ENCODE peak calls at places on chromosomes 6 and 20, in seven cellular contexts. W is H1, Y is H9, L is neuronal stem cell, A is IMR-90, C is mesendoderm, Z is trophoblast cell. V is an unnamed sample.

GRCh38 chr6:100509101-100509500 is 44.4 kb upstream of the SIM1 start:
- DNase-seq in W (no peak), Y (no peak), L (no peak), A (no peak), C (no peak), Z (no peak), V (no peak)

GRCh38 chr20:21020656-21021004 is 85.5 kb downstream of the LINC00237 start:
- DNase-seq in W (no peak), Y (no peak), L (no peak), A (no peak), C (no peak), Z (no peak), V (no peak)

GRCh38 chr20:38144608-38145093 is 20.4 kb downstream of the TGM2 start:
- DNase-seq in W (no peak), Y (no peak), L (no peak), A (no peak), C (no peak), Z (no peak), V (no peak)

GRCh38 chr20:2006452-2007381 is 12.9 kb upstream of the PDYN start:
- DNase-seq in W (peak), Y (peak), L (peak), A (peak), C (peak), Z (peak), V (peak)

GRCh38 chr6:132813173-132813856 is 1.1 kb upstream of the RPS12 start:
- DNase-seq in W (peak), Y (peak), L (no peak), A (no peak), C (peak), Z (peak), V (peak)

GRCh38 chr6:52416629-52417151 is 3.5 kb upstream of the EFHC1 start:
- DNase-seq in W (no peak), Y (no peak), L (peak), A (peak), C (peak), Z (peak), V (peak)

GRCh38 chr6:136771306-136771705 is 21.0 kb downstream of the MAP3K5 start:
- DNase-seq in W (no peak), Y (no peak), L (no peak), A (no peak), C (no peak), Z (no peak), V (no peak)

GRCh38 chr6:1552296-1552761 is 57.4 kb upstream of the FOXC1 start:
- DNase-seq in W (no peak), Y (no peak), L (no peak), A (peak), C (peak), Z (no peak), V (no peak)

GRCh38 chr6:117272032-117272866 is 6.9 kb downstream of the VGLL2 start:
- DNase-seq in W (no peak), Y (peak), L (no peak), A (no peak), C (no peak), Z (no peak), V (no peak)

GRCh38 chr20:3775457-3775856 is 5.8 kb downstream of the SPEF1 start:
- DNase-seq in W (no peak), Y (no peak), L (no peak), A (no peak), C (no peak), Z (no peak), V (no peak)

GRCh38 chr6:6546318-6547110 is 42.0 kb upstream of the LY86 start:
- DNase-seq in W (peak), Y (peak), L (peak), A (peak), C (peak), Z (peak), V (peak)

GRCh38 chr6:157155838-157156237 is 167.5 kb downstream of the TMEM242 start:
- DNase-seq in W (no peak), Y (no peak), L (no peak), A (no peak), C (no peak), Z (no peak), V (no peak)

GRCh38 chr20:54161008-54161820 is 12.6 kb downstream of the CYP24A1 start:
- DNase-seq in W (no peak), Y (no peak), L (no peak), A (no peak), C (no peak), Z (no peak), V (no peak)

GRCh38 chr6:116533233-116533957 is 12.1 kb downstream of the TRAPPC3L start:
- DNase-seq in W (no peak), Y (peak), L (no peak), A (no peak), C (peak), Z (no peak), V (no peak)

GRCh38 chr20:51525241-51526104 is 17.0 kb downstream of the NFATC2 start:
- DNase-seq in W (no peak), Y (no peak), L (no peak), A (no peak), C (no peak), Z (no peak), V (no peak)

GRCh38 chr6:152293404-152293803 is 343.8 kb downstream of the SYNE1 start:
- DNase-seq in W (no peak), Y (no peak), L (no peak), A (no peak), C (no peak), Z (no peak), V (no peak)

GRCh38 chr20:34948030-34948429 is 7.6 kb downstream of the GSS start:
- DNase-seq in W (no peak), Y (no peak), L (no peak), A (peak), C (no peak), Z (no peak), V (peak)

GRCh38 chr6:3348821-3349220 is 90.1 kb downstream of the PSMG4 start:
- DNase-seq in W (no peak), Y (no peak), L (no peak), A (no peak), C (no peak), Z (no peak), V (no peak)

GRCh38 chr6:3744901-3745470 is 6.5 kb downstream of the PXDC1 start:
- DNase-seq in W (no peak), Y (no peak), L (no peak), A (no peak), C (no peak), Z (no peak), V (no peak)

GRCh38 chr6:122798099-122798641 is 9.1 kb downstream of the SMPDL3A start:
- DNase-seq in W (no peak), Y (no peak), L (no peak), A (peak), C (no peak), Z (no peak), V (peak)
- H2AK5ac ChIP-seq in W (no peak), Y (no peak), L (no peak), A (no peak), C (no peak), Z (no peak), V (no peak)

GRCh38 chr6:56758553-56758952 is 115.9 kb upstream of the DST start:
- DNase-seq in W (no peak), Y (no peak), L (no peak), A (no peak), C (no peak), Z (no peak), V (no peak)

GRCh38 chr6:56756791-56757582 is 114.3 kb upstream of the DST start:
- DNase-seq in W (no peak), Y (no peak), L (no peak), A (peak), C (no peak), Z (no peak), V (peak)

GRCh38 chr6:56757585-56757984 is 114.9 kb upstream of the DST start:
- DNase-seq in W (no peak), Y (no peak), L (no peak), A (peak), C (peak), Z (peak), V (peak)

GRCh38 chr6:56759521-56759920 is 116.8 kb upstream of the DST start:
- DNase-seq in W (no peak), Y (no peak), L (peak), A (no peak), C (no peak), Z (no peak), V (no peak)

GRCh38 chr6:56758120-56758519 is 115.4 kb upstream of the DST start:
- DNase-seq in W (no peak), Y (no peak), L (no peak), A (no peak), C (no peak), Z (peak), V (no peak)
- H2AK5ac ChIP-seq in W (no peak), Y (no peak), L (no peak), A (peak), C (no peak), Z (no peak), V (no peak)

GRCh38 chr6:57174511-57174907 is 2.4 kb downstream of the BAG2 start:
- DNase-seq in W (no peak), Y (no peak), L (no peak), A (no peak), C (no peak), Z (no peak), V (no peak)

GRCh38 chr6:57173886-57174510 is 1.9 kb downstream of the BAG2 start:
- DNase-seq in W (no peak), Y (peak), L (no peak), A (peak), C (peak), Z (peak), V (peak)

GRCh38 chr6:57172136-57173055 is at the start of gene BAG2:
- DNase-seq in W (peak), Y (peak), L (peak), A (peak), C (peak), Z (peak), V (peak)

GRCh38 chr6:57177545-57178225 is 5.6 kb downstream of the BAG2 start:
- DNase-seq in W (no peak), Y (no peak), L (no peak), A (peak), C (no peak), Z (no peak), V (no peak)

DNA sequence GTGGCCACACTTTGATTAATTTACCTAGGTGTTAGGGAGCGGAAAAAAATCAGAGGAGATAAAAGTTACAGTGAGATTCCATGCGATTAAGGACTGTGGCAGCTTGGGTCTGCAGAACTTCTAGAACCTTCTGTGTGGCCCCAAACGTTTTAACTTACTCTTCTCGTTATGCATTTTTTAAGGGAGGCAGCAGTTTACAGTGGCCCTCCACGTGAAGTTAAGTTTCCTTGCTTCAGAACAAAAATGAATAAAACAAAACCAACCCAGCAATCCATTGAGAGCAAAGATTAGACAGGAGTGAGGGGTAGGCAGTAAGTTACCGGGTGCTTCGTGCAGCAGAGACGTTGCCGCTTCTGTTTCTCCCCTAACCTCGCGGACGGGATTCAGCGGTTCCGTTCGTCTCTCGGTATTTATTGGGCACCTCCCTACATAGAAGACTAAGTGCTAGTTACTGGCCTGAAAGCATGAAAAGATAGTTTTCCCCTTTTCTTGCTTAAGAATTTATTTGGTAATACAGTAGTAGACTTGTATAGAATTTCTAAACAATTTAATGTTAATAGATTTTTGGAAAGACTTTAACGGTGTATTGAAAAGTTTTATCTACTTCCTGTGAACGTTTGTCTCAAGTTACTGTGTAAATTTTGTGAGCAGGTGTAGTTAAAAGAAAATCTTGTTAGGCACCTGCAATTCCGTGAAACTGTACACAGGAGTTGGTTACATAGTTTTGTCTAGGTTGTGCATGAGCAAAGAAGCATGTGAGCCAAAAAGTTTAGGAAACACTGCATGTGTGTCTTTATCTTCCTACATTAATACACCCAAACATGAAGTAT is 1.1 kb downstream of the BAG2 start:
- DNase-seq in W (no peak), Y (peak), L (no peak), A (peak), C (peak), Z (no peak), V (peak)
- H2AK5ac ChIP-seq in W (no peak), Y (no peak), L (no peak), A (peak), C (no peak), Z (no peak), V (peak)

DNA sequence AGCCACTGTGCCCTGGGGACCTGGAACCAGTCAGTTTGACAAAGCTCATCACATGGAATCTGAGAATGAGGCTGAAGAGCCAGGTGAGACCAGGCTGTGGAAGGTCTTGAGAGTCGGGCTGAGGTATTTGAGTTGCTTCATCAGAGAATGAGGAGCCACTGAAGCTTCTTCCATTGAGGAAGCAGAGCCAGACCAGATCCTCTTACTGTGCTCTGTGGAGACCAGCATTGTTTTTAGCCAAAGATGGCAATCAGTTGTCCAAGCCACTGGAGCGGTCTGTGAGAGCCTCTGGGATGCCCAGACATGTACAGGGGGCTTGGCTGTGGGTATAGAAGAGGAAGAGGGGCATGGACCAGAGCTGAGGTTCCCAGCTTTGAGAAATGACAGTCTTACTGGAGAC is 6.1 kb upstream of the EPB41L1 start:
- DNase-seq in W (no peak), Y (no peak), L (no peak), A (no peak), C (no peak), Z (peak), V (no peak)
- H2AK5ac ChIP-seq in W (no peak), Y (no peak), L (no peak), A (no peak), C (no peak), Z (no peak), V (no peak)

GRCh38 chr20:11178946-11179654 is 505.3 kb upstream of the JAG1 start:
- DNase-seq in W (no peak), Y (no peak), L (peak), A (peak), C (peak), Z (no peak), V (peak)
- H2AK5ac ChIP-seq in W (no peak), Y (no peak), L (no peak), A (no peak), C (no peak), Z (no peak), V (no peak)

GRCh38 chr6:126909493-126909892 is 209.0 kb upstream of the RSPO3 start:
- DNase-seq in W (no peak), Y (no peak), L (no peak), A (no peak), C (peak), Z (no peak), V (no peak)

GRCh38 chr6:126914172-126914571 is 204.3 kb upstream of the RSPO3 start:
- DNase-seq in W (no peak), Y (no peak), L (no peak), A (no peak), C (no peak), Z (no peak), V (no peak)

GRCh38 chr6:126913658-126914057 is 204.8 kb upstream of the RSPO3 start:
- DNase-seq in W (no peak), Y (no peak), L (no peak), A (no peak), C (no peak), Z (no peak), V (peak)
- H2AK5ac ChIP-seq in W (no peak), Y (no peak), L (no peak), A (no peak), C (no peak), Z (no peak), V (no peak)

GRCh38 chr6:167758309-167759023 is 68.2 kb upstream of the AFDN start:
- DNase-seq in W (no peak), Y (no peak), L (no peak), A (no peak), C (no peak), Z (no peak), V (no peak)

GRCh38 chr6:167757821-167758220 is 68.9 kb upstream of the AFDN start:
- DNase-seq in W (no peak), Y (no peak), L (no peak), A (no peak), C (no peak), Z (no peak), V (no peak)

GRCh38 chr6:167759912-167760311 is 66.8 kb upstream of the AFDN start:
- DNase-seq in W (no peak), Y (no peak), L (no peak), A (no peak), C (no peak), Z (peak), V (peak)

GRCh38 chr6:167757291-167757690 is 69.4 kb upstream of the AFDN start:
- DNase-seq in W (no peak), Y (no peak), L (no peak), A (no peak), C (peak), Z (no peak), V (no peak)

DNA sequence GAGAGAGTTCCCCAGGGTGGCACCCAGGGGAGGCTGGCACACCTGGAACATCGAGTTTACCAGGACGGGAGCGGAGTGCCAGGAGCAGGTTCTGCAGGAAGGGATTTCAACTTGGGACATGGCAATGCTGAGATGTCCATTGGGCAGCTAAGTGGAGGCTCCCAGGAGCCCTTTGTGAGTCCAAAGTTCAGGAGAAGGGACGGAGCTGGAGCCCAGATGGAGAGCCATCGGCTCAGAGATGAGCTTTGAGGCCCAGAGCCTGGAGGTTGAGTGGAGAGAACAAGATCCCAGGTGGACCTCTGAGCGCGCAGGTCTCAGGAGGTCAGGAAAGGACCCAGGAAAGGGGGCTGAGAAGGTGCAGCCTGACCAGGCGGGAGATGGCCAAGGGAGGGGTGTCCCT is 67.5 kb upstream of the AFDN start:
- DNase-seq in W (no peak), Y (no peak), L (no peak), A (no peak), C (no peak), Z (no peak), V (no peak)
- H2AK5ac ChIP-seq in W (no peak), Y (no peak), L (no peak), A (no peak), C (no peak), Z (no peak), V (no peak)